ENCODE peak calls at places on chromosomes 16 and 17, in five cellular contexts. T, S, E, X and F are unnamed samples. For H3K36me3, the result is how much of the 10 kb centered on the place peaks cover.

GRCh38 chr17:51461578-51462004 is 201.2 kb downstream of the UTP18 start:
- DNase-seq in T (peak), X (peak), E (peak), S (peak), F (no peak)

GRCh38 chr17:31494259-31495048 is 103.0 kb downstream of the RAB11FIP4 start:
- DNase-seq in X (peak), T (no peak), E (no peak), S (no peak), F (no peak)

GRCh38 chr16:27408012-27408601 is 6.1 kb downstream of the IL21R start:
- DNase-seq in T (no peak), E (peak), S (no peak), X (peak), F (peak)

GRCh38 chr17:1673041-1673790 is 11.5 kb downstream of the PRPF8 start:
- DNase-seq in T (no peak), X (no peak), E (no peak), S (no peak), F (no peak)

GRCh38 chr16:83581082-83581481 is 226.7 kb upstream of the HSBP1 start:
- DNase-seq in S (no peak), E (peak), X (no peak), T (no peak), F (no peak)

GRCh38 chr17:79082311-79083190 is 7.9 kb downstream of the ENGASE start:
- DNase-seq in E (peak), T (peak), S (peak), X (no peak), F (no peak)

GRCh38 chr17:28705074-28705659 is 6.5 kb downstream of the PROCA1 start:
- DNase-seq in E (no peak), X (no peak), S (no peak), T (no peak), F (no peak)

GRCh38 chr17:20127660-20128413 is 118.7 kb downstream of the SPECC1 start:
- DNase-seq in S (no peak), E (peak), X (peak), T (no peak), F (peak)

GRCh38 chr17:67629963-67630320 is 87.8 kb upstream of the NOL11 start:
- DNase-seq in T (no peak), X (peak), E (peak), S (peak), F (peak)

GRCh38 chr17:31391496-31391949 is at the start of gene RAB11FIP4:
- DNase-seq in T (no peak), X (no peak), E (no peak), S (peak), F (no peak)

GRCh38 chr17:77213778-77214132 is 73.0 kb downstream of the SEC14L1 start:
- DNase-seq in E (no peak), X (no peak), T (no peak), S (no peak), F (no peak)

GRCh38 chr16:49556252-49557069 is 182.9 kb downstream of the C16orf78 start:
- DNase-seq in S (peak), E (peak), T (peak), X (no peak), F (peak)

GRCh38 chr17:77783991-77784820 is 174.3 kb upstream of the TNRC6C start:
- DNase-seq in T (no peak), X (no peak), S (no peak), E (no peak), F (no peak)

GRCh38 chr16:933581-933980 is 37.2 kb downstream of the LMF1 start:
- DNase-seq in S (no peak), T (no peak), X (no peak), E (no peak), F (no peak)
- H3K4me2 ChIP-seq in S (no peak), T (no peak), X (no peak), E (no peak), F (no peak)

GRCh38 chr17:63024716-63025115 is 58.7 kb downstream of the TANC2 start:
- DNase-seq in T (no peak), X (no peak), E (peak), S (no peak), F (peak)
- H3K4me3 ChIP-seq in T (no peak), X (no peak), E (no peak), S (no peak), F (no peak)

GRCh38 chr16:11875721-11876120 is 24.4 kb upstream of the RSL1D1 start:
- DNase-seq in E (no peak), S (no peak), T (no peak), X (no peak), F (no peak)
- H3K36me3 ChIP-seq in E (under half), S (under half), T (half or more), X (under half), F (under half)

GRCh38 chr16:74522160-74522559 is 84.8 kb downstream of the GLG1 start:
- DNase-seq in X (no peak), E (peak), T (no peak), S (no peak), F (peak)

DNA sequence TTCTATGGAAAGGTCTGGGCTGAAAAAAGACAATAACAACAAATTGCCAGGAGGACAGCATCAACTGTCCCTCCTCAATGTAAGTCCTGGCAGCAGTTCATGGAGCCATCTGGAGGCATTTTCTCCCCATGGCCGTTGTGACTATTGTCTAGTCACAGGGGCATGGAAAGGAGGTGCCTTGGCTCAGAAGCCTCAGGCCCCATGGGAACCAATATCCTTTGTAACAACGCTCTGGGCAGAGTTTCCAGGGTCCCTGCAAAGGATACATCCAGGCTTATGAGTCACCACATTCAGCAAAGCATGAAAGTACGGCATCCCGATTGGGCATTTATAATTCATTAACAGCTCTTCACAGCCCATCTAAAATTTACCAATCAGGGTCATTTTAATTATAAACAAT is 85.2 kb downstream of the GLG1 start:
- DNase-seq in S (no peak), X (no peak), E (peak), T (no peak), F (peak)
- H3K4me2 ChIP-seq in S (no peak), X (no peak), E (peak), T (no peak), F (peak)

GRCh38 chr17:64653985-64654355 is 8.1 kb downstream of the SMURF2 start:
- DNase-seq in S (no peak), E (no peak), T (no peak), X (no peak), F (no peak)

GRCh38 chr17:64658931-64659330 is 3.2 kb downstream of the SMURF2 start:
- DNase-seq in E (peak), S (no peak), T (no peak), X (peak), F (peak)

GRCh38 chr17:64655704-64656103 is 6.4 kb downstream of the SMURF2 start:
- DNase-seq in S (no peak), X (no peak), T (no peak), E (no peak), F (no peak)

GRCh38 chr17:64661731-64661980 is 451 bp downstream of the SMURF2 start:
- DNase-seq in S (no peak), X (no peak), T (no peak), E (no peak), F (no peak)

GRCh38 chr17:64657610-64658125 is 4.4 kb downstream of the SMURF2 start:
- DNase-seq in E (no peak), T (no peak), S (no peak), X (no peak), F (no peak)
- H3K4me3 ChIP-seq in E (peak), T (no peak), S (no peak), X (peak), F (peak)

GRCh38 chr17:2916362-2916928 is 120.2 kb downstream of the RAP1GAP2 start:
- DNase-seq in S (no peak), E (no peak), X (no peak), T (no peak), F (no peak)
- H3K36me3 ChIP-seq in S (under half), E (under half), X (under half), T (under half), F (under half)

GRCh38 chr16:19114359-19115147 is 789 bp downstream of the ITPRIPL2 start:
- DNase-seq in E (peak), X (peak), T (peak), S (peak), F (peak)
- H3K4me2 ChIP-seq in E (peak), X (peak), T (peak), S (peak), F (peak)

GRCh38 chr16:86514656-86515376 is 4.5 kb downstream of the FOXF1 start:
- DNase-seq in X (no peak), S (no peak), E (peak), T (peak), F (no peak)

GRCh38 chr16:86511317-86512161 is 1.2 kb downstream of the FOXF1 start:
- DNase-seq in S (peak), E (peak), T (peak), X (no peak), F (no peak)

GRCh38 chr16:86513471-86514277 is 3.3 kb downstream of the FOXF1 start:
- DNase-seq in E (no peak), S (no peak), T (peak), X (no peak), F (no peak)

GRCh38 chr16:86512301-86512859 is 2.1 kb downstream of the FOXF1 start:
- DNase-seq in X (no peak), T (peak), E (peak), S (peak), F (no peak)

GRCh38 chr16:86512860-86513470 is 2.6 kb downstream of the FOXF1 start:
- DNase-seq in S (no peak), E (peak), T (peak), X (no peak), F (no peak)
- H3K4me3 ChIP-seq in S (no peak), E (peak), T (no peak), X (no peak), F (peak)